ENCODE peak calls at places on chromosomes 6 and 20, in five cellular contexts. Y, X, I, U and V are unnamed samples.

GRCh38 chr20:60022849-60023248 is 64.6 kb downstream of the CDH26 start:
- DNase-seq in Y (no peak), X (no peak), I (no peak), U (no peak), V (no peak)

GRCh38 chr20:22385602-22386299 is 198.6 kb downstream of the FOXA2 start:
- DNase-seq in Y (no peak), X (no peak), I (peak; percentile 36), U (no peak), V (no peak)

GRCh38 chr6:143443096-143443495 is 7.4 kb downstream of the ADAT2 start:
- DNase-seq in Y (no peak), X (no peak), I (no peak), U (no peak), V (no peak)

GRCh38 chr6:41066867-41067304 is 5.3 kb downstream of the OARD1 start:
- DNase-seq in Y (peak; percentile 64), X (peak; percentile 64), I (no peak), U (no peak), V (peak; percentile 31)

GRCh38 chr6:12459945-12460800 is 170.0 kb downstream of the EDN1 start:
- DNase-seq in Y (no peak), X (no peak), I (no peak), U (no peak), V (no peak)

GRCh38 chr20:5153612-5154542 is 27.1 kb downstream of the CDS2 start:
- DNase-seq in Y (no peak), X (no peak), I (no peak), U (no peak), V (no peak)

GRCh38 chr6:161272600-161273355 is 1.1 kb downstream of the AGPAT4 start:
- DNase-seq in Y (no peak), X (no peak), I (no peak), U (no peak), V (no peak)

GRCh38 chr20:79565-79964 is 7.9 kb upstream of the DEFB125 start:
- DNase-seq in Y (no peak), X (no peak), I (no peak), U (no peak), V (no peak)

GRCh38 chr20:61957961-61958715 is 107.5 kb downstream of the TAF4 start:
- DNase-seq in Y (no peak), X (no peak), I (no peak), U (no peak), V (no peak)

GRCh38 chr6:111602481-111603404 is 2.9 kb downstream of the TRAF3IP2 start:
- DNase-seq in Y (no peak), X (no peak), I (no peak), U (no peak), V (no peak)

GRCh38 chr6:128310061-128310460 is 210.3 kb downstream of the PTPRK start:
- DNase-seq in Y (no peak), X (no peak), I (no peak), U (no peak), V (no peak)